ENCODE peak calls at places on chromosomes 7 and 10, in six cellular contexts. One of them, this sample, is unnamed. For H3K36me3 and H3K9me3, the result is how much of the 10 kb centered on the place peaks cover.

GRCh38 chr10:103884681-103885139 is 29.3 kb upstream of the SH3PXD2A start:
- DNase-seq in heart right ventricle: no peak
- DNase-seq in psoas muscle: no peak
- DNase-seq in uterus: no peak
- DNase-seq in PC-3: peak
- DNase-seq in IMR-90: peak
- DNase-seq in this sample: peak

GRCh38 chr10:133326745-133327650 is 9.7 kb downstream of the CALY start:
- DNase-seq in IMR-90: peak
- DNase-seq in uterus: no peak
- DNase-seq in PC-3: peak
- DNase-seq in heart right ventricle: no peak
- DNase-seq in psoas muscle: peak
- DNase-seq in this sample: peak

GRCh38 chr10:1938317-1938716 is 201.0 kb upstream of the ADARB2 start:
- DNase-seq in heart right ventricle: no peak
- DNase-seq in uterus: no peak
- DNase-seq in psoas muscle: no peak
- DNase-seq in IMR-90: no peak
- DNase-seq in PC-3: no peak
- DNase-seq in this sample: peak

GRCh38 chr7:28958235-28958945 is at the start of gene TRIL:
- DNase-seq in heart right ventricle: peak
- DNase-seq in IMR-90: peak
- DNase-seq in uterus: peak
- DNase-seq in PC-3: no peak
- DNase-seq in psoas muscle: peak
- DNase-seq in this sample: peak

GRCh38 chr10:80535671-80536360 is 1.9 kb upstream of the SH2D4B start:
- DNase-seq in IMR-90: no peak
- DNase-seq in psoas muscle: peak
- DNase-seq in heart right ventricle: peak
- DNase-seq in uterus: no peak
- DNase-seq in PC-3: no peak
- DNase-seq in this sample: peak

GRCh38 chr7:106915873-106916272 is 50.8 kb downstream of the PIK3CG start:
- DNase-seq in IMR-90: no peak
- DNase-seq in PC-3: no peak
- DNase-seq in psoas muscle: no peak
- DNase-seq in uterus: no peak
- DNase-seq in heart right ventricle: no peak
- DNase-seq in this sample: no peak

GRCh38 chr7:8105449-8106095 is 137.0 kb downstream of the GLCCI1 start:
- DNase-seq in psoas muscle: no peak
- DNase-seq in uterus: no peak
- DNase-seq in heart right ventricle: no peak
- DNase-seq in PC-3: no peak
- DNase-seq in IMR-90: no peak
- DNase-seq in this sample: no peak

GRCh38 chr7:156612930-156613329 is 27.6 kb upstream of the RNF32 start:
- DNase-seq in psoas muscle: no peak
- DNase-seq in heart right ventricle: no peak
- DNase-seq in uterus: no peak
- DNase-seq in PC-3: no peak
- DNase-seq in IMR-90: no peak
- DNase-seq in this sample: no peak

GRCh38 chr7:100825215-100825671 is 2.1 kb downstream of the EPHB4 start:
- DNase-seq in psoas muscle: peak
- DNase-seq in PC-3: peak
- DNase-seq in heart right ventricle: peak
- DNase-seq in uterus: no peak
- DNase-seq in IMR-90: no peak
- DNase-seq in this sample: no peak

GRCh38 chr7:128122577-128123290 is 91.5 kb upstream of the LRRC4 start:
- DNase-seq in IMR-90: no peak
- DNase-seq in heart right ventricle: no peak
- DNase-seq in PC-3: no peak
- DNase-seq in uterus: no peak
- DNase-seq in psoas muscle: no peak
- DNase-seq in this sample: no peak
- H3K4me3 ChIP-seq in IMR-90: no peak
- H3K4me3 ChIP-seq in heart right ventricle: no peak
- H3K4me3 ChIP-seq in PC-3: no peak
- H3K4me3 ChIP-seq in uterus: no peak
- H3K4me3 ChIP-seq in psoas muscle: no peak
- H3K4me3 ChIP-seq in this sample: no peak

GRCh38 chr10:46250898-46251856 is 35.6 kb upstream of the ANTXRL start:
- DNase-seq in psoas muscle: no peak
- DNase-seq in heart right ventricle: no peak
- DNase-seq in IMR-90: no peak
- DNase-seq in PC-3: no peak
- DNase-seq in uterus: no peak
- DNase-seq in this sample: no peak
- H3K36me3 ChIP-seq in psoas muscle: under half
- H3K36me3 ChIP-seq in heart right ventricle: under half
- H3K36me3 ChIP-seq in IMR-90: under half
- H3K36me3 ChIP-seq in PC-3: under half
- H3K36me3 ChIP-seq in uterus: under half
- H3K36me3 ChIP-seq in this sample: under half

DNA sequence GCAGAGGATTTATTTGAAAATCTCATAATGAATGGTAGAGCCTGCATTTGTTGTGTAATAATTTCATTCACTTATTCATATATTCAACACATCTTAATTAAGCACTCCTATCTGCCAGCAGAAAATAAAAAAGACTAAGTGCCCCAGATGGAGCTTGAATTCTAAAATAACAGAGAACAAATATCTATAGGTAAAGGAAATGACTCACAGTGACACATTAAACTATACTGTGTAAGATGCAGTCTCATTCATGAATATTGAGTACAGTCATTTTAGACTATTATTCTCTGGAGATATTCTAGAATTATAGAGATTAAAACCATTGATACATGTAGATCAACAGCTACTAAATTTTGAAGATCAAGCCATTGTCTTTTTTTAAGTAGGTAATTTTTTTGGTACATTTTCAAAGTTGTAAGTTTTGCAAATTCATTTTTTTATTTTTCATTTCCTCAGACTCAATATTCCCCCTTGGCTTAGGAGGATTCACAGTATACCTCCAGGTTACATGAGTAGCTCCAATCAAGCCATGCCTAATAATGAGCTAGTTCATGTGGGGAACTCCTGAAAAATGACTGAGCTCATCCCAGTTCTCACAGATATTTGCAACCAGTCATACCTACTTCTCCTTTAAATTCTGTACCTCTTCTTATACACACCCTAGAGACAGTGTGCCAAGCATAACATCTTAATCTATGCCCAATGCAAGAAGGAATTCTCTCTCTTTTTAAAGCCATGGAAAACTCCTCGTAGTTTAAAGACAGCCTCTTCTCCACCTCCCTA is 72.3 kb downstream of the PTPRZ1 start:
- DNase-seq in PC-3: peak
- DNase-seq in psoas muscle: no peak
- DNase-seq in IMR-90: no peak
- DNase-seq in heart right ventricle: no peak
- DNase-seq in uterus: no peak
- DNase-seq in this sample: no peak
- H3K9me3 ChIP-seq in PC-3: under half
- H3K9me3 ChIP-seq in psoas muscle: under half
- H3K9me3 ChIP-seq in IMR-90: under half
- H3K9me3 ChIP-seq in heart right ventricle: under half
- H3K9me3 ChIP-seq in uterus: under half
- H3K9me3 ChIP-seq in this sample: under half

GRCh38 chr10:113028393-113029054 is 78.5 kb downstream of the TCF7L2 start:
- DNase-seq in PC-3: no peak
- DNase-seq in psoas muscle: no peak
- DNase-seq in IMR-90: no peak
- DNase-seq in uterus: peak
- DNase-seq in heart right ventricle: no peak
- DNase-seq in this sample: no peak
- H3K4me3 ChIP-seq in PC-3: no peak
- H3K4me3 ChIP-seq in psoas muscle: peak
- H3K4me3 ChIP-seq in IMR-90: no peak
- H3K4me3 ChIP-seq in uterus: no peak
- H3K4me3 ChIP-seq in heart right ventricle: peak
- H3K4me3 ChIP-seq in this sample: no peak

GRCh38 chr7:66639773-66640172 is 11.1 kb downstream of the KCTD7 start:
- DNase-seq in IMR-90: no peak
- DNase-seq in heart right ventricle: no peak
- DNase-seq in PC-3: no peak
- DNase-seq in uterus: no peak
- DNase-seq in psoas muscle: no peak
- DNase-seq in this sample: no peak
- H3K36me3 ChIP-seq in IMR-90: half or more
- H3K36me3 ChIP-seq in heart right ventricle: under half
- H3K36me3 ChIP-seq in PC-3: under half
- H3K36me3 ChIP-seq in uterus: under half
- H3K36me3 ChIP-seq in psoas muscle: under half
- H3K36me3 ChIP-seq in this sample: under half